ENCODE peak calls at places on chromosomes 2 and 18, in eight cellular contexts. J is uterus, D is neuronal stem cell, V is K562, H is lower lobe of right lung, N is ovary, C is right cardiac atrium, I is neural progenitor cell. Q is an unnamed sample.
A peak's percentile ranks its signal among the peaks of the same experiment; 100 is the strongest.

GRCh38 chr2:179263460-179264237 is 983 bp downstream of the SESTD1 start:
- DNase-seq in I (peak; percentile 48), N (peak; percentile 48), V (peak; percentile 38), D (peak; percentile 30), H (peak; percentile 78), J (peak; percentile 37), C (peak; percentile 79), Q (peak; percentile 71)

GRCh38 chr2:555164-555922 is 121.9 kb downstream of the TMEM18 start:
- DNase-seq in N (no peak), H (no peak), J (peak; percentile 52), D (no peak), I (no peak), V (no peak), C (peak; percentile 36), Q (no peak)

GRCh38 chr2:152200562-152201465 is 25.3 kb upstream of the STAM2 start:
- DNase-seq in V (peak; percentile 85), N (peak; percentile 71), H (peak; percentile 63), D (no peak), C (peak; percentile 96), I (peak; percentile 2), J (peak; percentile 85), Q (peak; percentile 96)

GRCh38 chr18:47737198-47737830 is 193.1 kb downstream of the SMAD2 start:
- DNase-seq in V (no peak), H (no peak), I (no peak), D (no peak), J (no peak), C (no peak), N (no peak), Q (peak; percentile 39)

GRCh38 chr2:10792660-10793400 is 19.8 kb downstream of the PDIA6 start:
- DNase-seq in C (no peak), H (no peak), V (no peak), I (no peak), N (no peak), J (no peak), D (no peak), Q (no peak)

GRCh38 chr2:157934684-157935377 is 58.7 kb upstream of the ACVR1 start:
- DNase-seq in I (no peak), J (no peak), V (peak; percentile 43), H (no peak), C (no peak), N (no peak), D (no peak), Q (no peak)

GRCh38 chr2:108124733-108125132 is 115.0 kb upstream of the SULT1C3 start:
- DNase-seq in V (no peak), D (no peak), N (no peak), H (no peak), J (no peak), C (no peak), I (no peak), Q (no peak)

GRCh38 chr2:25491003-25491696 is 149.4 kb upstream of the DNMT3A start:
- DNase-seq in D (no peak), J (no peak), I (no peak), C (no peak), N (no peak), V (no peak), H (no peak), Q (no peak)

GRCh38 chr2:239695728-239696240 is 295.0 kb upstream of the HDAC4 start:
- DNase-seq in I (no peak), V (no peak), D (no peak), J (no peak), C (no peak), H (no peak), N (no peak), Q (peak; percentile 35)

GRCh38 chr2:237351796-237352195 is 62.2 kb downstream of the COL6A3 start:
- DNase-seq in H (no peak), I (no peak), D (no peak), N (no peak), C (no peak), V (no peak), J (no peak), Q (no peak)

GRCh38 chr2:237350070-237350469 is 63.9 kb downstream of the COL6A3 start:
- DNase-seq in N (no peak), C (no peak), D (no peak), I (no peak), V (no peak), H (no peak), J (no peak), Q (no peak)

GRCh38 chr2:237350597-237350996 is 63.4 kb downstream of the COL6A3 start:
- DNase-seq in I (no peak), N (no peak), V (no peak), J (no peak), C (no peak), H (no peak), D (no peak), Q (no peak)

GRCh38 chr2:237352279-237352845 is 61.6 kb downstream of the COL6A3 start:
- DNase-seq in H (no peak), N (no peak), J (no peak), C (no peak), D (no peak), V (no peak), I (no peak), Q (no peak)

GRCh38 chr2:237351046-237351445 is 62.9 kb downstream of the COL6A3 start:
- DNase-seq in N (no peak), I (no peak), C (no peak), D (no peak), H (no peak), V (no peak), J (no peak), Q (no peak)
- H3K27ac ChIP-seq in N (peak overlapping the region; percentile 80), I (no peak overlapping the region), C (no peak overlapping the region), D (no peak overlapping the region), H (no peak overlapping the region), V (no peak overlapping the region), J (peak overlapping the region; percentile 83), Q (no peak overlapping the region)

DNA sequence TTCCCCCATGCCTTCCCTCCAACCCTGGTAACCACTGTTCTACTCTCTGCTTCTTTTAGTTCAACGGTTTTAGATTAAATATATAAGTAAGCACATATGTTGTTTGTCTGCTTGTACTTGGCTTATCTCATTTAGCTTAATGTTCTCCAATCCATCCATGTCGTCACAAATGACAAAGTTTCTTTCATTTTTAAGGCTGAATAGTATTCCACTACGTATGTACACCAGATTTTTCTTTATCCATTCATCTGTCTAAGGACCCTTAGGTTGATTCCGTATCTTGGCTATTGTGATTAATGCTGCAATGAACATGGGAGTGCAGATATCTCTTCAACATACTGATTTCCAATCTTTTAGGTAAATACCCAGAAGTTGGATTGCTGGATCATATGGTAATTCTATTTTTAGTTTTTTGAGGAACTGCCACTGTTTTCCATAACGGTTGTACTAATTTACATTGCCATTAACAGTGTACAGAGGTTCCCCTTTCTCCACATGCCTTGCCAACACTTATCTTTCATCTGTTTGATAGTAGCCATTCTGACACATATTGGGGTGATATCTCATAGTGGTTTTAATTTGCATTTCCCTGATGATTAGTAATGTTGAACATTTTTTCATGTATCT is 8.1 kb downstream of the ASB3 start:
- DNase-seq in J (no peak), I (no peak), V (no peak), D (no peak), C (no peak), H (no peak), N (no peak), Q (no peak)
- H3K27me3 ChIP-seq in J (no peaks in the 10 kb centered on the region), I (no peaks in the 10 kb centered on the region), V (no peaks in the 10 kb centered on the region), D (no peaks in the 10 kb centered on the region), C (no peaks in the 10 kb centered on the region), H (no peaks in the 10 kb centered on the region), N (no peaks in the 10 kb centered on the region), Q (no peaks in the 10 kb centered on the region)

GRCh38 chr2:70671059-70671685 is 96.8 kb downstream of the ADD2 start:
- DNase-seq in H (no peak), I (no peak), C (no peak), V (no peak), N (no peak), J (no peak), D (no peak), Q (no peak)
- H3K27ac ChIP-seq in H (no peak overlapping the region), I (no peak overlapping the region), C (no peak overlapping the region), V (no peak overlapping the region), N (no peak overlapping the region), J (no peak overlapping the region), D (no peak overlapping the region), Q (no peak overlapping the region)

DNA sequence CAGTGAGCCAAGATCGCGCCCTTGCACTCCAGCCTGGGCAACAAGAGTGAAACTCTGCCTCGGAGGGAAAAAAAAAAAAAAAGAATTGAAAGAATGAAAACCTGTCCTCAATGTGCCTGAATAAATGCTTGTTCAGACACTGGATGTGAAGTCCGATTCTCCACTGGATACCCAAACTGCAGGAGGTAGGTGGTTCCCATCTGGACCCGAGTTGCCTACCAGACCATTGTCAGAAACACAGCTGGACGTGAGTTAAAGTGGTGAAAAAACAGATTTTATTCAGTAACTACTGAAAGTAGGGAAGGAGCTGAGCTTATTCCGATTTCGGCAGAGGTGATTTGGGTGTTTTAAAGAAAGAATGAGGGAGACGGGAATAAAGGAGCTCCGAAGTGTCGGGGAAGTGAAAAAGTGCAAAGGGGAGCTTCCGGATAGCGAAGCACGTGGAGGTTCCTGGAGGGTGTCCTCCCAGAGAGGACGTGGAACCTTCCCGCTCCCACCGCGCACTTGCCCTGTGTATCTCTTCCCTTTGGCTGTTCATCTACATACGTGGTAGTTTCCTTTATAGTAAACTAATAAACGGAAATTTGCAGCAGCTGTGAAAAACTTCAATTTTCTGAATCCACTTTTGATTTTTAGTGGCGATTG is 10.4 kb upstream of the ZDBF2 start:
- DNase-seq in H (no peak), J (no peak), V (no peak), D (no peak), I (no peak), C (no peak), N (no peak), Q (no peak)
- H3K27me3 ChIP-seq in H (peaks cover 86% of the 10 kb centered on the region), J (no peaks in the 10 kb centered on the region), V (peaks cover 7% of the 10 kb centered on the region), D (peaks cover 17% of the 10 kb centered on the region), I (peaks cover 100% of the 10 kb centered on the region), C (peaks cover 2% of the 10 kb centered on the region), N (no peaks in the 10 kb centered on the region), Q (peaks cover 64% of the 10 kb centered on the region)

DNA sequence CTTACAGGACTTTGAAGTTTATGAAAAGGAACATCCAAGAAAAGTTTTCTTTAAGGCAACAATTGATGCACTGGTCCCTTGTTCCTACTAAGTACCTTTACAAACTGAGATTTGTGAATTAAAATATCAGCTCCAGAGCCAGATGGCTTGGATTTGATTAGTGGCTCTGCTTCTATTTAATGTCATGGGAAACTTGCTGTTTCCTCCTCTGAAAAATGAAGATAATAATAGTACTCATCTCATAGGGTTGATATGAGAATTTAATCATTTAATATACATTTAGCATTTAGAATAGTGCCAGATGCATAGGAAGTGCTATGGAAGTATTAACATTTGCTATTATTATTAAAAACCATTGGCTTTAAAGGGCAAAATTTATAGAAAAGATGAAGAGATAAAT is 2.6 kb upstream of the GAREM1 start:
- DNase-seq in H (no peak), D (no peak), J (no peak), I (no peak), N (no peak), V (no peak), C (no peak), Q (no peak)
- H3K27ac ChIP-seq in H (no peak overlapping the region), D (no peak overlapping the region), J (no peak overlapping the region), I (no peak overlapping the region), N (no peak overlapping the region), V (no peak overlapping the region), C (no peak overlapping the region), Q (no peak overlapping the region)